ENCODE peak calls at places on chromosomes 6 and 20, in six cellular contexts. One of them, this sample, is unnamed.

GRCh38 chr6:136604928-136605485 is 54.8 kb upstream of the MAP7 start:
- DNase-seq in Daoy: peak
- DNase-seq in caudate nucleus: no peak
- DNase-seq in NCI-H748 treated with DMSO at 0.1 percent for 48 hours: peak
- DNase-seq in GM12865: no peak
- DNase-seq in brain microvascular endothelial cell: no peak
- DNase-seq in this sample: no peak

GRCh38 chr6:54768542-54768941 is 78.0 kb upstream of the FAM83B start:
- DNase-seq in Daoy: no peak
- DNase-seq in caudate nucleus: no peak
- DNase-seq in NCI-H748 treated with DMSO at 0.1 percent for 48 hours: no peak
- DNase-seq in GM12865: no peak
- DNase-seq in brain microvascular endothelial cell: no peak
- DNase-seq in this sample: no peak

GRCh38 chr6:91082311-91082803 is 495.5 kb upstream of the MAP3K7 start:
- DNase-seq in Daoy: peak
- DNase-seq in caudate nucleus: no peak
- DNase-seq in NCI-H748 treated with DMSO at 0.1 percent for 48 hours: no peak
- DNase-seq in GM12865: no peak
- DNase-seq in brain microvascular endothelial cell: peak
- DNase-seq in this sample: no peak

GRCh38 chr6:73691512-73691911 is 4.5 kb upstream of the CD109 start:
- DNase-seq in Daoy: peak
- DNase-seq in caudate nucleus: no peak
- DNase-seq in NCI-H748 treated with DMSO at 0.1 percent for 48 hours: no peak
- DNase-seq in GM12865: no peak
- DNase-seq in brain microvascular endothelial cell: no peak
- DNase-seq in this sample: no peak

GRCh38 chr6:124854338-124854922 is 107.8 kb upstream of the RNF217 start:
- DNase-seq in Daoy: no peak
- DNase-seq in caudate nucleus: no peak
- DNase-seq in NCI-H748 treated with DMSO at 0.1 percent for 48 hours: peak
- DNase-seq in GM12865: no peak
- DNase-seq in brain microvascular endothelial cell: no peak
- DNase-seq in this sample: no peak

GRCh38 chr20:32581839-32582658 is 3.1 kb downstream of the NOL4L start:
- DNase-seq in Daoy: no peak
- DNase-seq in caudate nucleus: no peak
- DNase-seq in NCI-H748 treated with DMSO at 0.1 percent for 48 hours: no peak
- DNase-seq in GM12865: no peak
- DNase-seq in brain microvascular endothelial cell: no peak
- DNase-seq in this sample: no peak

GRCh38 chr6:71404145-71404966 is 115.7 kb downstream of the OGFRL1 start:
- DNase-seq in Daoy: peak
- DNase-seq in caudate nucleus: no peak
- DNase-seq in NCI-H748 treated with DMSO at 0.1 percent for 48 hours: no peak
- DNase-seq in GM12865: no peak
- DNase-seq in brain microvascular endothelial cell: peak
- DNase-seq in this sample: no peak

GRCh38 chr6:116251568-116252384 is 2.1 kb downstream of the TSPYL4 start:
- DNase-seq in Daoy: no peak
- DNase-seq in caudate nucleus: no peak
- DNase-seq in NCI-H748 treated with DMSO at 0.1 percent for 48 hours: no peak
- DNase-seq in GM12865: no peak
- DNase-seq in brain microvascular endothelial cell: peak
- DNase-seq in this sample: peak

GRCh38 chr6:15400572-15401004 is 154.7 kb downstream of the JARID2 start:
- DNase-seq in Daoy: no peak
- DNase-seq in caudate nucleus: peak
- DNase-seq in NCI-H748 treated with DMSO at 0.1 percent for 48 hours: peak
- DNase-seq in GM12865: peak
- DNase-seq in brain microvascular endothelial cell: peak
- DNase-seq in this sample: peak

GRCh38 chr6:110574817-110575216 is 98.4 kb upstream of the SLC22A16 start:
- DNase-seq in Daoy: no peak
- DNase-seq in caudate nucleus: no peak
- DNase-seq in NCI-H748 treated with DMSO at 0.1 percent for 48 hours: no peak
- DNase-seq in GM12865: no peak
- DNase-seq in brain microvascular endothelial cell: no peak
- DNase-seq in this sample: no peak

GRCh38 chr6:28635547-28636158 is 110.0 kb downstream of the GPX5 start:
- DNase-seq in Daoy: peak
- DNase-seq in caudate nucleus: peak
- DNase-seq in NCI-H748 treated with DMSO at 0.1 percent for 48 hours: peak
- DNase-seq in GM12865: no peak
- DNase-seq in brain microvascular endothelial cell: no peak
- DNase-seq in this sample: no peak

GRCh38 chr20:63497946-63498935 is 642 bp downstream of the EEF1A2 start:
- DNase-seq in Daoy: peak
- DNase-seq in caudate nucleus: no peak
- DNase-seq in NCI-H748 treated with DMSO at 0.1 percent for 48 hours: no peak
- DNase-seq in GM12865: no peak
- DNase-seq in brain microvascular endothelial cell: peak
- DNase-seq in this sample: peak

GRCh38 chr20:25623225-25623735 is 534 bp downstream of the NANP start:
- DNase-seq in Daoy: peak
- DNase-seq in caudate nucleus: peak
- DNase-seq in NCI-H748 treated with DMSO at 0.1 percent for 48 hours: no peak
- DNase-seq in GM12865: peak
- DNase-seq in brain microvascular endothelial cell: peak
- DNase-seq in this sample: peak

GRCh38 chr6:110399219-110400071 is 15.9 kb downstream of the DDO start:
- DNase-seq in Daoy: no peak
- DNase-seq in caudate nucleus: no peak
- DNase-seq in NCI-H748 treated with DMSO at 0.1 percent for 48 hours: no peak
- DNase-seq in GM12865: no peak
- DNase-seq in brain microvascular endothelial cell: no peak
- DNase-seq in this sample: peak

GRCh38 chr20:46350986-46351267 is 42.6 kb upstream of the CDH22 start:
- DNase-seq in Daoy: no peak
- DNase-seq in caudate nucleus: no peak
- DNase-seq in NCI-H748 treated with DMSO at 0.1 percent for 48 hours: no peak
- DNase-seq in GM12865: no peak
- DNase-seq in brain microvascular endothelial cell: no peak
- DNase-seq in this sample: no peak

GRCh38 chr6:144335914-144336313 is 50.8 kb downstream of the UTRN start:
- DNase-seq in Daoy: peak
- DNase-seq in caudate nucleus: no peak
- DNase-seq in NCI-H748 treated with DMSO at 0.1 percent for 48 hours: no peak
- DNase-seq in GM12865: peak
- DNase-seq in brain microvascular endothelial cell: no peak
- DNase-seq in this sample: no peak

GRCh38 chr20:37714973-37715657 is 21.3 kb downstream of the CTNNBL1 start:
- DNase-seq in Daoy: no peak
- DNase-seq in caudate nucleus: no peak
- DNase-seq in NCI-H748 treated with DMSO at 0.1 percent for 48 hours: no peak
- DNase-seq in GM12865: no peak
- DNase-seq in brain microvascular endothelial cell: no peak
- DNase-seq in this sample: no peak

GRCh38 chr20:63823691-63824311 is 7.3 kb downstream of the ZBTB46 start:
- DNase-seq in Daoy: no peak
- DNase-seq in caudate nucleus: no peak
- DNase-seq in NCI-H748 treated with DMSO at 0.1 percent for 48 hours: no peak
- DNase-seq in GM12865: no peak
- DNase-seq in brain microvascular endothelial cell: no peak
- DNase-seq in this sample: no peak

GRCh38 chr20:45845452-45845851 is 11.7 kb downstream of the ACOT8 start:
- DNase-seq in Daoy: no peak
- DNase-seq in caudate nucleus: no peak
- DNase-seq in NCI-H748 treated with DMSO at 0.1 percent for 48 hours: no peak
- DNase-seq in GM12865: no peak
- DNase-seq in brain microvascular endothelial cell: no peak
- DNase-seq in this sample: no peak

GRCh38 chr6:142885182-142885867 is 59.7 kb downstream of the HIVEP2 start:
- DNase-seq in Daoy: peak
- DNase-seq in caudate nucleus: peak
- DNase-seq in NCI-H748 treated with DMSO at 0.1 percent for 48 hours: no peak
- DNase-seq in GM12865: peak
- DNase-seq in brain microvascular endothelial cell: peak
- DNase-seq in this sample: peak

GRCh38 chr20:4406627-4407026 is 315.1 kb upstream of the PRND start:
- DNase-seq in Daoy: peak
- DNase-seq in caudate nucleus: peak
- DNase-seq in NCI-H748 treated with DMSO at 0.1 percent for 48 hours: no peak
- DNase-seq in GM12865: no peak
- DNase-seq in brain microvascular endothelial cell: peak
- DNase-seq in this sample: no peak

GRCh38 chr6:390914-391558 is 516 bp upstream of the IRF4 start:
- DNase-seq in Daoy: peak
- DNase-seq in caudate nucleus: no peak
- DNase-seq in NCI-H748 treated with DMSO at 0.1 percent for 48 hours: no peak
- DNase-seq in GM12865: peak
- DNase-seq in brain microvascular endothelial cell: no peak
- DNase-seq in this sample: no peak

GRCh38 chr20:39631557-39631956 is 669.4 kb downstream of the DHX35 start:
- DNase-seq in Daoy: no peak
- DNase-seq in caudate nucleus: no peak
- DNase-seq in NCI-H748 treated with DMSO at 0.1 percent for 48 hours: no peak
- DNase-seq in GM12865: no peak
- DNase-seq in brain microvascular endothelial cell: peak
- DNase-seq in this sample: no peak

GRCh38 chr20:47489448-47489872 is 12.2 kb upstream of the NCOA3 start:
- DNase-seq in Daoy: no peak
- DNase-seq in caudate nucleus: no peak
- DNase-seq in NCI-H748 treated with DMSO at 0.1 percent for 48 hours: no peak
- DNase-seq in GM12865: peak
- DNase-seq in brain microvascular endothelial cell: no peak
- DNase-seq in this sample: no peak

GRCh38 chr20:63745961-63746765 is 6.6 kb downstream of the SLC2A4RG start:
- DNase-seq in Daoy: no peak
- DNase-seq in caudate nucleus: no peak
- DNase-seq in NCI-H748 treated with DMSO at 0.1 percent for 48 hours: no peak
- DNase-seq in GM12865: no peak
- DNase-seq in brain microvascular endothelial cell: no peak
- DNase-seq in this sample: no peak

This sample was measured in hepatic stellate cell.